ENCODE peak calls at places on chromosomes 13 and 19, in four cellular contexts. One of them, this sample, is unnamed.
A peak's percentile ranks its signal among the peaks of the same experiment; 100 is the strongest.

GRCh38 chr13:90717451-90717936 is 630.0 kb upstream of the MIR17HG start:
- DNase-seq in colonic mucosa: no peak
- DNase-seq in fibroblast of the aortic adventitia: peak; percentile 59
- DNase-seq in Peyer's patch: no peak
- DNase-seq in this sample: no peak

GRCh38 chr19:46717034-46717715 is at the start of gene PRKD2:
- DNase-seq in Peyer's patch: peak; percentile 96
- DNase-seq in colonic mucosa: peak; percentile 96
- DNase-seq in fibroblast of the aortic adventitia: peak; percentile 79
- DNase-seq in this sample: peak; percentile 93

GRCh38 chr19:6710273-6711077 is 10.0 kb downstream of the C3 start:
- DNase-seq in fibroblast of the aortic adventitia: no peak
- DNase-seq in Peyer's patch: no peak
- DNase-seq in colonic mucosa: no peak
- DNase-seq in this sample: no peak

GRCh38 chr13:51249767-51250741 is 27.9 kb downstream of the FAM124A start:
- DNase-seq in Peyer's patch: no peak
- DNase-seq in colonic mucosa: no peak
- DNase-seq in fibroblast of the aortic adventitia: no peak
- DNase-seq in this sample: no peak

GRCh38 chr13:24267283-24267682 is 42.1 kb upstream of the C1QTNF9 start:
- DNase-seq in colonic mucosa: no peak
- DNase-seq in fibroblast of the aortic adventitia: peak; percentile 65
- DNase-seq in Peyer's patch: no peak
- DNase-seq in this sample: no peak

GRCh38 chr19:4224470-4224869 is 4.9 kb upstream of the EBI3 start:
- DNase-seq in colonic mucosa: no peak
- DNase-seq in Peyer's patch: no peak
- DNase-seq in fibroblast of the aortic adventitia: no peak
- DNase-seq in this sample: no peak

GRCh38 chr13:100497394-100497793 is 91.2 kb downstream of the GGACT start:
- DNase-seq in Peyer's patch: no peak
- DNase-seq in fibroblast of the aortic adventitia: peak; percentile 68
- DNase-seq in colonic mucosa: no peak
- DNase-seq in this sample: no peak

GRCh38 chr13:24228852-24229458 is 68.4 kb downstream of the SPATA13 start:
- DNase-seq in fibroblast of the aortic adventitia: peak; percentile 85
- DNase-seq in colonic mucosa: peak; percentile 54
- DNase-seq in Peyer's patch: peak; percentile 74
- DNase-seq in this sample: no peak

GRCh38 chr13:77386880-77387606 is 60.1 kb upstream of the MYCBP2 start:
- DNase-seq in colonic mucosa: no peak
- DNase-seq in Peyer's patch: no peak
- DNase-seq in fibroblast of the aortic adventitia: peak; percentile 73
- DNase-seq in this sample: no peak

GRCh38 chr13:70623260-70623659 is 515.0 kb upstream of the KLHL1 start:
- DNase-seq in Peyer's patch: no peak
- DNase-seq in colonic mucosa: no peak
- DNase-seq in fibroblast of the aortic adventitia: no peak
- DNase-seq in this sample: no peak

GRCh38 chr13:35764359-35765015 is 288.0 kb upstream of the MAB21L1 start:
- DNase-seq in fibroblast of the aortic adventitia: peak; percentile 40
- DNase-seq in colonic mucosa: no peak
- DNase-seq in Peyer's patch: no peak
- DNase-seq in this sample: no peak

This sample was measured in stomach.